ENCODE peak calls at places on chromosome 4, in five cellular contexts. E, Y, F, H and D are unnamed samples.

GRCh38 chr4:183333983-183334382 is 11.8 kb upstream of the CLDN24 start:
- DNase-seq in Y (no peak), E (no peak), H (peak), F (peak), D (no peak)

GRCh38 chr4:3293410-3294391 is 880 bp downstream of the RGS12 start:
- DNase-seq in F (no peak), Y (no peak), E (no peak), H (peak), D (no peak)

GRCh38 chr4:109998867-109999303 is 86.2 kb downstream of the EGF start:
- DNase-seq in E (peak), H (no peak), Y (peak), F (peak), D (no peak)

GRCh38 chr4:80454040-80454439 is 118.5 kb downstream of the CFAP299 start:
- DNase-seq in E (no peak), Y (no peak), F (peak), H (no peak), D (no peak)

GRCh38 chr4:139905489-139905888 is 239.9 kb downstream of the MGST2 start:
- DNase-seq in F (no peak), Y (no peak), E (no peak), H (no peak), D (no peak)

GRCh38 chr4:58274553-58274952 is 1164.4 kb upstream of the IGFBP7 start:
- DNase-seq in Y (no peak), F (no peak), E (no peak), H (no peak), D (no peak)

GRCh38 chr4:86043755-86044592 is 315.9 kb downstream of the MAPK10 start:
- DNase-seq in F (peak), Y (no peak), H (no peak), E (peak), D (no peak)

GRCh38 chr4:116020141-116020722 is 906.8 kb upstream of the NDST4 start:
- DNase-seq in H (no peak), E (no peak), F (no peak), Y (no peak), D (no peak)

GRCh38 chr4:152115794-152116193 is 355.0 kb upstream of the GATB start:
- DNase-seq in Y (peak), E (no peak), H (no peak), F (no peak), D (no peak)

GRCh38 chr4:152935138-152935537 is 985 bp upstream of the FHDC1 start:
- DNase-seq in Y (no peak), E (no peak), F (peak), H (no peak), D (no peak)

GRCh38 chr4:102678695-102679335 is 82.0 kb downstream of the MANBA start:
- DNase-seq in Y (no peak), H (no peak), E (no peak), F (peak), D (no peak)

GRCh38 chr4:138263438-138263837 is 21.3 kb upstream of the SLC7A11 start:
- DNase-seq in Y (no peak), F (no peak), E (no peak), H (no peak), D (no peak)

GRCh38 chr4:7531640-7531994 is 96.9 kb upstream of the PSAPL1 start:
- DNase-seq in Y (no peak), H (no peak), F (no peak), E (no peak), D (no peak)

GRCh38 chr4:149345424-149345823 is 470.2 kb downstream of the IQCM start:
- DNase-seq in E (no peak), H (no peak), F (no peak), Y (no peak), D (no peak)